ENCODE peak calls at places on chromosome X, in four cellular contexts. G, J, S and C are unnamed samples.
A peak's percentile ranks its signal among the peaks of the same experiment; 100 is the strongest.

GRCh38 chrX:102599950-102600579 is 750 bp downstream of the ARMCX5 start:
- DNase-seq in G (no peak), J (no peak), S (no peak), C (no peak)

GRCh38 chrX:130702867-130703707 is 199.9 kb downstream of the ENOX2 start:
- DNase-seq in J (no peak), G (no peak), S (no peak), C (no peak)

GRCh38 chrX:129808829-129809745 is 29.3 kb downstream of the SASH3 start:
- DNase-seq in J (no peak), G (no peak), S (no peak), C (no peak)

GRCh38 chrX:44157858-44158257 is 184.7 kb upstream of the NDP start:
- DNase-seq in G (peak; percentile 74), J (no peak), S (no peak), C (no peak)

GRCh38 chrX:18575744-18576143 is 96.2 kb downstream of the RS1 start:
- DNase-seq in S (no peak), G (no peak), J (no peak), C (no peak)

GRCh38 chrX:46279925-46280313 is 265.3 kb downstream of the ZNF674 start:
- DNase-seq in G (no peak), J (no peak), S (no peak), C (no peak)

GRCh38 chrX:49058794-49059193 is at the start of gene CCDC120:
- DNase-seq in J (no peak), G (no peak), S (no peak), C (no peak)

GRCh38 chrX:50905334-50905733 is 5.2 kb upstream of the BMP15 start:
- DNase-seq in S (no peak), J (peak; percentile 49), G (no peak), C (no peak)

GRCh38 chrX:138745215-138745614 is 33.7 kb upstream of the FGF13 start:
- DNase-seq in J (no peak), G (no peak), S (no peak), C (no peak)

GRCh38 chrX:25016938-25017598 is 1.3 kb upstream of the ARX start:
- DNase-seq in J (no peak), G (no peak), S (peak; percentile 39), C (no peak)

GRCh38 chrX:101658661-101659477 is 781 bp downstream of the ARMCX2 start:
- DNase-seq in S (peak; percentile 74), G (peak; percentile 82), J (peak; percentile 74), C (no peak)

GRCh38 chrX:70422886-70423336 is at the start of gene GDPD2:
- DNase-seq in S (no peak), G (no peak), J (peak; percentile 59), C (no peak)

GRCh38 chrX:103651374-103651773 is 22.6 kb downstream of the TCEAL1 start:
- DNase-seq in J (no peak), S (no peak), G (no peak), C (no peak)

GRCh38 chrX:153061732-153062131 is 5.5 kb downstream of the PNMA3 start:
- DNase-seq in J (no peak), G (no peak), S (no peak), C (no peak)

GRCh38 chrX:86370927-86371326 is 222.7 kb downstream of the DACH2 start:
- DNase-seq in G (no peak), S (no peak), J (no peak), C (no peak)

GRCh38 chrX:151396042-151396826 is 772 bp upstream of the VMA21 start:
- DNase-seq in S (peak; percentile 41), J (no peak), G (no peak), C (no peak)

GRCh38 chrX:25523574-25523973 is 507.8 kb upstream of the ARX start:
- DNase-seq in J (peak; percentile 42), G (no peak), S (no peak), C (no peak)

GRCh38 chrX:49209434-49210251 is 9.7 kb upstream of the SYP start:
- DNase-seq in G (no peak), S (no peak), J (no peak), C (no peak)

GRCh38 chrX:47201545-47201944 is 7.9 kb downstream of the UBA1 start:
- DNase-seq in G (no peak), S (no peak), J (no peak), C (no peak)

GRCh38 chrX:69961365-69962072 is 88.2 kb downstream of the AWAT2 start:
- DNase-seq in J (no peak), G (no peak), S (no peak), C (no peak)

GRCh38 chrX:20382518-20383291 is 116.0 kb upstream of the RPS6KA3 start:
- DNase-seq in G (no peak), S (no peak), J (no peak), C (no peak)

GRCh38 chrX:9917861-9918260 is 49.3 kb upstream of the CLDN34 start:
- DNase-seq in G (no peak), J (no peak), S (no peak), C (no peak)
- TF ChIP-seq EP300 in G (no peak), J (no peak), S (no peak), C (no peak)

GRCh38 chrX:10390187-10390586 is 230.2 kb downstream of the MID1 start:
- DNase-seq in G (no peak), S (no peak), J (no peak), C (no peak)
- TF ChIP-seq EP300 in G (no peak), S (no peak), J (no peak), C (no peak)

GRCh38 chrX:81201692-81202412 is at the start of the genes HMGN5 and SH3BGRL:
- DNase-seq in G (peak; percentile 80), S (peak; percentile 82), J (peak; percentile 50), C (peak; percentile 92)
- TF ChIP-seq EP300 in G (no peak), S (no peak), J (no peak), C (no peak)

DNA sequence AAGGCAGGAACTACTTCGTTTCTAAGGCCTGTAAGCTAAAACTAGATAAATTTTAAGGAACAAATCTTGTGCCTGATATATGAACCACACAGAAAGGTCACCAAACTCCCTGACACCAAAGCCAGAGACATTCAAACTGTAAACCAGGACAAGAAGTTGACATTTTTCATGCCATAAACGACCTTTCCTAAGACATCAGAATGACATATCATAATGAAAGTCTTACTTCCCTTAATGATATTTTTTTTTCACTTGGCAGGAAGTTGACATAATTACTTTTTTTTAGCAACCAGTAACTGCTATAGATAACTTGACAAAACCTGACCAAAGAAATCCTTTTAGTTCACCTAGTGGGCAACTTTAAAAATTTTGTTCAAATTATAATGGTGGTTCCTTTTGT is 231.5 kb upstream of the AGTR2 start:
- DNase-seq in S (no peak), J (no peak), G (no peak), C (no peak)
- TF ChIP-seq EP300 in S (no peak), J (no peak), G (no peak), C (no peak)

GRCh38 chrX:119467433-119467832 is 811 bp upstream of the SLC25A5 start:
- DNase-seq in S (no peak), G (no peak), J (no peak), C (no peak)

GRCh38 chrX:119466970-119467369 is 1.3 kb upstream of the SLC25A5 start:
- DNase-seq in G (no peak), S (no peak), J (no peak), C (no peak)

GRCh38 chrX:119468186-119468929 is at the start of gene SLC25A5:
- DNase-seq in S (peak; percentile 80), G (peak; percentile 85), J (peak; percentile 82), C (peak; percentile 92)

GRCh38 chrX:119467842-119468185 is 430 bp upstream of the SLC25A5 start:
- DNase-seq in J (no peak), S (no peak), G (no peak), C (no peak)

DNA sequence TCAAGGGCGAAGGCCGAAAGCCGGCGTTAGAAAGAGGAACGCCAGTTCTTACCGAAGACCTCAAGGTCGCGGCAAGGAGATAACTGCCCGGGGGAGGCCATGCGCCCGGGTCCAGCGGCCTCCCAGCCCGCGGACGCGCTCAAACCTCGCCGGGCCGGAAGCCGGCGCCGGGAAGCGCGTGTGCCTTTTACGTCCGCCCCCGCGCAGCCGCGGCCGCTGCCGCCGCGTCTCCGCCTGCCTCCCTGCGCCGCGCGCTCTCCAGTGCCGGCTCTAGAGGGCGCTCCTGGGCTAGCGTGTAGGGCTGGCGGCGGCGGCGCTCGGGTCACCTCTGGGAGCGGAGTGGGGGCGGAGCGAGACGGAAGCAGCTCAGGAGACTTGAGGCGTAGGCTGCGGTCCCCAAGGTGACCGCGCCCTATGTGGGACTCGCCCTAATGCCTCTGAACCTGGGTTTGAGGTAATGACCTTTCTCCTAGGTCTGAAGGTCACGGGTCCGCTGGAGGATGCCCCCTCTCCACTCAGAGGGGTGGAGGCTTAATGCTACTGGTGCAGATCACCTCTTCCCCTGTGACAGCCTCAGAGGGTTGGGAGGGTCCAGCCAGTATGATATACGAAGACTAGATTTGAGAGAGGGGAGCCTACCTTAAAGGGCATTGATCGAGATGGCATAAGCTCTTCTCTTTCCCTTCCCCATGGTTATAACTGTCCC is 839 bp downstream of the SLC25A5 start:
- DNase-seq in S (peak; percentile 89), J (peak; percentile 86), G (peak; percentile 85), C (peak; percentile 90)
- TF ChIP-seq EP300 in S (no peak), J (no peak), G (no peak), C (no peak)

DNA sequence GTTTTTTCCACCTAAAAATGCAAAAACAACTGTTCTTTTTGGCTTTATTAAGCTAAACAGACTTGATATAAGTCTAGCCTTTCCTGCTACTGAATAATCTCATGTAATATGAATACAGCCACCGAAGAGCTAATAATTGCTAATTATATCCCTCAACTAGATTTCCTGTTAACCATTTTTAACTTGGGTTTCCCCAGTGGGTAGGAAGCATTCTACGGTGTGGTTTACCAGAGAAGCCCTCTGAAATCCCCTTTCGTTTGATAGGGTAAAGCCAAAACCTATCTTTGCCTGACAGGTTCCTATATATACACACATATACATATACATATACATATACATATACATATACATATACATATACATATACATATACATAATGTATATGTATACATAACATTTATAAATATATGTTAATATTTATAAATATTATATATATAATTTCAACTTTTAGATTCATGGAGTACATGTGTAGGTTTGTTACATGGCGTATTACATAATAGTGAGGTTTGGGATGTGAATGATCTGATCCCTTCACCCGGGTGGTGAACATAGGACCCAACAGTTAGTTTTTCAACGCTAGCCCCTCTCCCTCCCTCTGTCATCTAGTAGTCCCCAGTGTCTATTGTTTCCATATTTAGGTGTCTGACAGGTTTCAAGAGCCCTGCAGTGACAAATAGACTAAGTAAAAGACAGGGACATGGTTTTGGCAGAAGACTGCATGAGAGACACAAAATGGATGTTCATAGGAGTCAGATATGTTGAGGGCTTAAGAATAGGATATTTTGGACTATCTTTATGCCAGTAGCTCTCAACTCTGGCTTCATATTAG is 62.4 kb downstream of the ATXN3L start:
- DNase-seq in G (no peak), J (no peak), S (no peak), C (no peak)
- TF ChIP-seq EP300 in G (no peak), J (no peak), S (no peak), C (no peak)

GRCh38 chrX:108071578-108071977 is 19.8 kb downstream of the PSMD10 start:
- DNase-seq in J (no peak), G (no peak), S (no peak), C (no peak)

GRCh38 chrX:108068121-108068520 is 23.2 kb downstream of the PSMD10 start:
- DNase-seq in G (no peak), J (no peak), S (no peak), C (no peak)

GRCh38 chrX:108070891-108071290 is 20.5 kb downstream of the PSMD10 start:
- DNase-seq in J (no peak), G (no peak), S (no peak), C (no peak)

GRCh38 chrX:108072746-108073145 is 18.6 kb downstream of the PSMD10 start:
- DNase-seq in J (no peak), S (no peak), G (no peak), C (no peak)
- TF ChIP-seq EP300 in J (no peak), S (no peak), G (no peak), C (no peak)